ENCODE peak calls at places on chromosomes 16 and 17, in six cellular contexts. T is WERI-Rb-1, B is neural crest cell, V is dorsolateral prefrontal cortex, J is cardiac muscle cell, D is stomach. F is an unnamed sample.

GRCh38 chr17:83007504-83008475 is 71.6 kb upstream of the METRNL start:
- DNase-seq in T (no peak), B (no peak), V (no peak), J (no peak), D (no peak), F (no peak)

GRCh38 chr16:14309906-14310305 is 238.8 kb downstream of the MRTFB start:
- DNase-seq in T (no peak), B (no peak), V (no peak), J (no peak), D (no peak), F (no peak)

GRCh38 chr17:64420143-64420670 is 28.7 kb upstream of the MILR1 start:
- DNase-seq in T (peak; percentile 29), B (peak; percentile 17), V (no peak), J (peak; percentile 77), D (no peak), F (no peak)

GRCh38 chr17:40417258-40417608 is 463 bp downstream of the TOP2A start:
- DNase-seq in T (peak; percentile 73), B (no peak), V (no peak), J (peak; percentile 49), D (no peak), F (no peak)

GRCh38 chr16:76970087-76970744 is 220.8 kb upstream of the MON1B start:
- DNase-seq in T (no peak), B (no peak), V (no peak), J (no peak), D (no peak), F (no peak)

GRCh38 chr17:58092101-58092796 is 9.0 kb downstream of the DYNLL2 start:
- DNase-seq in T (no peak), B (no peak), V (no peak), J (no peak), D (no peak), F (no peak)

GRCh38 chr17:79651751-79652150 is 40.9 kb upstream of the RBFOX3 start:
- DNase-seq in T (peak; percentile 89), B (no peak), V (no peak), J (no peak), D (no peak), F (no peak)

GRCh38 chr16:1309888-1310831 is 724 bp downstream of the UBE2I start:
- DNase-seq in T (no peak), B (no peak), V (no peak), J (no peak), D (peak; percentile 50), F (peak; percentile 41)

GRCh38 chr16:86222965-86223551 is 287.3 kb upstream of the FOXF1 start:
- DNase-seq in T (no peak), B (no peak), V (no peak), J (no peak), D (peak; percentile 23), F (no peak)

GRCh38 chr17:55089955-55090573 is 121.5 kb downstream of the STXBP4 start:
- DNase-seq in T (no peak), B (no peak), V (no peak), J (no peak), D (no peak), F (no peak)

GRCh38 chr17:52892334-52892733 is 733.8 kb upstream of the CA10 start:
- DNase-seq in T (no peak), B (no peak), V (no peak), J (no peak), D (no peak), F (no peak)

GRCh38 chr17:64384253-64385186 is 6.1 kb downstream of the PECAM1 start:
- DNase-seq in T (no peak), B (no peak), V (no peak), J (no peak), D (peak; percentile 20), F (no peak)

GRCh38 chr17:36808181-36808661 is 129.1 kb upstream of the LHX1 start:
- DNase-seq in T (peak; percentile 30), B (peak; percentile 33), V (no peak), J (peak; percentile 68), D (no peak), F (no peak)

GRCh38 chr16:7246578-7246977 is 86.1 kb upstream of the RBFOX1 start:
- DNase-seq in T (no peak), B (peak; percentile 36), V (no peak), J (peak; percentile 82), D (no peak), F (no peak)

GRCh38 chr16:67719778-67720144 is 645 bp upstream of the GFOD2 start:
- DNase-seq in T (peak; percentile 44), B (peak; percentile 9), V (peak; percentile 60), J (peak; percentile 28), D (no peak), F (peak; percentile 62)

GRCh38 chr17:3683054-3683511 is 12.9 kb downstream of the P2RX5 start:
- DNase-seq in T (peak; percentile 44), B (peak; percentile 45), V (no peak), J (peak; percentile 37), D (peak; percentile 47), F (no peak)

GRCh38 chr16:64983983-64984382 is 137.9 kb downstream of the CDH11 start:
- DNase-seq in T (peak; percentile 71), B (peak; percentile 8), V (peak; percentile 49), J (peak; percentile 87), D (no peak), F (no peak)
- TF ChIP-seq CTCF in T (peak; percentile 81), B (peak; percentile 57), V (peak; percentile 59), J (peak; percentile 76), D (peak; percentile 11), F (no peak)

GRCh38 chr17:45889579-45889978 is 4.8 kb upstream of the MAPT start:
- DNase-seq in T (peak; percentile 41), B (no peak), V (no peak), J (no peak), D (no peak), F (no peak)
- TF ChIP-seq CTCF in T (peak; percentile 73), B (peak; percentile 42), V (no peak), J (no peak), D (no peak), F (no peak)

GRCh38 chr16:89381788-89382187 is 108.6 kb downstream of the ANKRD11 start:
- DNase-seq in T (no peak), B (no peak), V (no peak), J (no peak), D (no peak), F (no peak)

GRCh38 chr16:89384282-89384681 is 106.1 kb downstream of the ANKRD11 start:
- DNase-seq in T (no peak), B (no peak), V (no peak), J (no peak), D (no peak), F (no peak)

GRCh38 chr16:89380681-89381080 is 109.7 kb downstream of the ANKRD11 start:
- DNase-seq in T (no peak), B (no peak), V (no peak), J (no peak), D (no peak), F (no peak)

GRCh38 chr16:89385712-89386111 is 104.6 kb downstream of the ANKRD11 start:
- DNase-seq in T (no peak), B (no peak), V (no peak), J (no peak), D (no peak), F (no peak)

DNA sequence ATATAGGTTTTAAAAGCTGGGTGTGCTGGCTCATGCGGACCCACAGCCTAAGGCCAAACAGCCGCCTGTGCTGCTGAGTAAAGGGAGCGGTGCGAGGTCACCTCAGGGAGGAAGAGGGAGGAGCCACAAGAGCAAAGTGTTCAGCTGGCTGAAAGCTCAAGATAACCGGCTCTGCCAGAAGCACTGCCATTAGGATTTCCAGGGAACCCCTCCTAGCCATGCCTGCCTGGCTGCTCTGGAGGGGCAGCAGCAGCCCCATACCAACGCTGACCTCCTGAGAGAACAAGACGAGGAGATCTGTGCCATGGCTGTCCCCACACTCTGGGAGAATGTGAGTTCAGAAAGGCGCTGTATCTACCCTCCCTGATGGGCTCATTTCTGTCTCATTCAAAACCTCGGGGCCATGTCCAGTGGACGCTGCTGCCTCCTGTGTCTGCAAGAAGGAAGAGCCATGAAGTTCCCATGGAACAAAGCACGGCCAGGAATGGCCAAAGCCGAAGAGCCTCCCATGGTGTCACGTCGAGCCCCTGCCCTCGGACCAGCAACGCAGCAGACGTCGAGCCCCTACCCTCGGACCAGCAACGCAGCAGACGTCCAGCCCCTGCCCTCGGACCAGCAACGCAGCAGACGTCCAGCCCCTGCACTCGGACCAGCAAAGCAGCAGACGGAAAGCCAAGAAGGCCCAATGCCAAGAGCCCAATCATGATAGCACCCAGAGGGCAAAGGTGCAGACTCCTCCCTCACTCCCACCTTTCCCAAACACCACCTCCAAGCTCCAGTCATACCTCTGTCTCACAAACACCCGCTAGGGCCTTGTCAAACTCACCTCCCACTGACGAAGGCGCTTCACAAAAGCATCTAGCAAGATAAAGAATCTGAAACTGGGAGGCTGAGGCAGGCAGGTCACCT is 107.0 kb downstream of the ANKRD11 start:
- DNase-seq in T (peak; percentile 36), B (no peak), V (no peak), J (peak; percentile 81), D (peak; percentile 71), F (peak; percentile 45)
- TF ChIP-seq CTCF in T (peak; percentile 19), B (peak; percentile 29), V (no peak), J (peak; percentile 27), D (no peak), F (no peak)

GRCh38 chr17:31260151-31260550 is 36.9 kb downstream of the OMG start:
- DNase-seq in T (no peak), B (no peak), V (no peak), J (no peak), D (no peak), F (no peak)

GRCh38 chr17:31269178-31269577 is 27.9 kb downstream of the OMG start:
- DNase-seq in T (no peak), B (no peak), V (no peak), J (no peak), D (no peak), F (no peak)

GRCh38 chr17:31269597-31269996 is 27.4 kb downstream of the OMG start:
- DNase-seq in T (no peak), B (no peak), V (no peak), J (peak; percentile 59), D (no peak), F (no peak)

GRCh38 chr17:31261596-31261995 is 35.4 kb downstream of the OMG start:
- DNase-seq in T (no peak), B (no peak), V (no peak), J (no peak), D (no peak), F (no peak)

GRCh38 chr17:31266042-31266441 is 31.0 kb downstream of the OMG start:
- DNase-seq in T (no peak), B (no peak), V (no peak), J (no peak), D (no peak), F (no peak)
- TF ChIP-seq CTCF in T (no peak), B (no peak), V (no peak), J (peak; percentile 24), D (no peak), F (no peak)